ENCODE peak calls at places on chromosome 13, in nine cellular contexts. K, V, T, G, N, X, S, B and A are unnamed samples.

GRCh38 chr13:110056640-110057039 is 250.3 kb downstream of the COL4A1 start:
- DNase-seq in V (no peak), B (no peak), K (no peak), N (no peak), X (no peak), T (no peak), S (no peak), G (no peak), A (no peak)

GRCh38 chr13:38872693-38873092 is 117.9 kb downstream of the STOML3 start:
- DNase-seq in S (peak), T (no peak), V (peak), N (no peak), G (no peak), B (peak), X (peak), K (peak), A (peak)

GRCh38 chr13:107379398-107380155 is 811.6 kb upstream of the ARGLU1 start:
- DNase-seq in S (no peak), X (no peak), G (no peak), N (no peak), B (no peak), K (no peak), V (no peak), T (no peak), A (no peak)

GRCh38 chr13:104422668-104423067 is 1356.5 kb upstream of the SLC10A2 start:
- DNase-seq in N (no peak), K (no peak), T (no peak), V (no peak), S (no peak), G (no peak), X (no peak), B (no peak), A (no peak)

GRCh38 chr13:79741006-79741405 is 260.1 kb downstream of the NDFIP2 start:
- DNase-seq in T (no peak), B (peak), S (no peak), X (peak), N (no peak), K (no peak), V (no peak), G (no peak), A (peak)

GRCh38 chr13:102900193-102900608 is 54.4 kb downstream of the ERCC5 start:
- DNase-seq in N (no peak), X (no peak), V (no peak), T (no peak), B (no peak), G (no peak), K (no peak), S (no peak), A (no peak)

GRCh38 chr13:46529509-46529908 is 23.5 kb upstream of the LRCH1 start:
- DNase-seq in S (no peak), B (no peak), X (no peak), G (no peak), N (no peak), V (no peak), T (no peak), K (peak), A (no peak)

GRCh38 chr13:22487932-22488331 is 692.8 kb upstream of the SGCG start:
- DNase-seq in N (no peak), T (no peak), G (no peak), V (no peak), B (no peak), K (no peak), S (no peak), X (no peak), A (no peak)

GRCh38 chr13:72137782-72138181 is 270.8 kb upstream of the DACH1 start:
- DNase-seq in G (no peak), N (no peak), X (no peak), T (no peak), B (peak), V (no peak), K (no peak), S (no peak), A (no peak)

GRCh38 chr13:33051632-33052031 is 35.4 kb downstream of the KL start:
- DNase-seq in X (no peak), B (no peak), K (no peak), S (no peak), N (no peak), G (no peak), T (no peak), V (no peak), A (no peak)

GRCh38 chr13:44300895-44301638 is 72.6 kb upstream of the SERP2 start:
- DNase-seq in K (peak), S (no peak), V (no peak), X (no peak), B (peak), G (peak), T (no peak), N (no peak), A (peak)

GRCh38 chr13:41505209-41505835 is 48.0 kb downstream of the RGCC start:
- DNase-seq in G (no peak), T (no peak), V (no peak), S (no peak), K (no peak), B (no peak), X (no peak), N (peak), A (peak)

GRCh38 chr13:28475916-28476725 is 18.8 kb downstream of the FLT1 start:
- DNase-seq in K (no peak), B (no peak), T (no peak), N (no peak), X (peak), G (no peak), V (no peak), S (no peak), A (peak)

GRCh38 chr13:43390101-43390500 is 366.7 kb downstream of the DNAJC15 start:
- DNase-seq in N (no peak), G (no peak), B (no peak), X (no peak), S (no peak), V (no peak), K (no peak), T (no peak), A (peak)

GRCh38 chr13:28392428-28392827 is 102.5 kb downstream of the FLT1 start:
- DNase-seq in V (no peak), B (no peak), K (no peak), S (no peak), X (peak), T (no peak), N (no peak), G (no peak), A (peak)

GRCh38 chr13:73365240-73365639 is 306.4 kb downstream of the KLF5 start:
- DNase-seq in S (no peak), B (no peak), G (no peak), T (no peak), N (no peak), V (no peak), X (no peak), K (no peak), A (no peak)

GRCh38 chr13:107124129-107124718 is 556.3 kb upstream of the ARGLU1 start:
- DNase-seq in G (no peak), B (no peak), S (no peak), N (no peak), T (no peak), X (peak), V (no peak), K (no peak), A (peak)

GRCh38 chr13:51348069-51348967 is 8.8 kb downstream of the SERPINE3 start:
- DNase-seq in N (no peak), K (no peak), G (no peak), T (no peak), V (no peak), B (no peak), S (no peak), X (no peak), A (no peak)

GRCh38 chr13:111661776-111662175 is 341.3 kb downstream of the TEX29 start:
- DNase-seq in X (no peak), S (no peak), B (no peak), K (no peak), G (no peak), T (peak), N (no peak), V (no peak), A (no peak)

GRCh38 chr13:75724742-75725504 is 88.8 kb downstream of the LMO7 start:
- DNase-seq in X (peak), S (no peak), K (no peak), V (no peak), T (no peak), B (no peak), G (no peak), N (no peak), A (no peak)

GRCh38 chr13:106213028-106213427 is 322.4 kb downstream of the EFNB2 start:
- DNase-seq in B (no peak), X (no peak), V (no peak), S (no peak), K (no peak), T (no peak), N (no peak), G (no peak), A (no peak)

GRCh38 chr13:32581177-32581786 is 5.0 kb upstream of the PDS5B start:
- DNase-seq in S (no peak), K (no peak), G (no peak), V (no peak), T (no peak), B (no peak), X (no peak), N (no peak), A (peak)

GRCh38 chr13:69857188-69857821 is 250.3 kb upstream of the ATXN8OS start:
- DNase-seq in T (no peak), V (no peak), X (peak), S (no peak), G (no peak), K (no peak), N (no peak), B (no peak), A (peak)

GRCh38 chr13:35814573-35814972 is 316.6 kb downstream of the DCLK1 start:
- DNase-seq in N (no peak), B (no peak), K (no peak), T (no peak), G (no peak), S (no peak), V (no peak), X (no peak), A (no peak)

GRCh38 chr13:44676534-44676933 is 100.4 kb upstream of the TSC22D1 start:
- DNase-seq in T (no peak), S (no peak), X (no peak), K (no peak), N (no peak), B (no peak), G (no peak), V (no peak), A (no peak)

GRCh38 chr13:19586904-19587634 is 25.7 kb upstream of the TPTE2 start:
- DNase-seq in N (no peak), G (no peak), B (peak), K (peak), V (peak), S (peak), X (peak), T (peak), A (no peak)

GRCh38 chr13:54676526-54677113 is 1648.0 kb downstream of the OLFM4 start:
- DNase-seq in B (no peak), N (no peak), K (no peak), X (no peak), G (no peak), S (no peak), V (no peak), T (no peak), A (no peak)